ENCODE peak calls at places on chromosomes 3 and 15, in eight cellular contexts. J is heart left ventricle, V is heart right ventricle, Y is cardiac muscle cell, E is aorta, Q is thoracic aorta, L is suprapubic skin, I is WERI-Rb-1. R is an unnamed sample.

GRCh38 chr3:73212683-73213082 is 151.2 kb downstream of the EBLN2 start:
- DNase-seq in J (no peak), V (no peak), Y (no peak), E (no peak), Q (no peak), L (no peak), I (no peak), R (no peak)

GRCh38 chr15:96544162-96544756 is 213.8 kb downstream of the NR2F2 start:
- DNase-seq in J (no peak), V (no peak), Y (no peak), E (no peak), Q (no peak), L (no peak), I (no peak), R (no peak)

GRCh38 chr3:197038604-197039003 is 9.0 kb upstream of the MELTF start:
- DNase-seq in J (no peak), V (no peak), Y (no peak), E (no peak), Q (no peak), L (no peak), I (no peak), R (no peak)

GRCh38 chr3:170802164-170803151 is 67.5 kb downstream of the RPL22L1 start:
- DNase-seq in J (no peak), V (no peak), Y (peak), E (no peak), Q (no peak), L (no peak), I (no peak), R (no peak)

GRCh38 chr3:137768021-137768360 is 3.9 kb downstream of the SOX14 start:
- DNase-seq in J (no peak), V (no peak), Y (no peak), E (no peak), Q (no peak), L (no peak), I (no peak), R (no peak)

GRCh38 chr3:120566243-120566980 is 29.7 kb upstream of the NDUFB4 start:
- DNase-seq in J (no peak), V (no peak), Y (no peak), E (no peak), Q (no peak), L (no peak), I (no peak), R (peak)

GRCh38 chr3:123602325-123602724 is 17.5 kb upstream of the HACD2 start:
- DNase-seq in J (no peak), V (no peak), Y (peak), E (no peak), Q (no peak), L (no peak), I (no peak), R (no peak)

GRCh38 chr3:55481067-55481917 is 5.8 kb downstream of the WNT5A start:
- DNase-seq in J (no peak), V (peak), Y (peak), E (no peak), Q (no peak), L (peak), I (peak), R (no peak)

GRCh38 chr3:187000711-187001151 is 70.4 kb downstream of the ST6GAL1 start:
- DNase-seq in J (no peak), V (no peak), Y (no peak), E (no peak), Q (no peak), L (no peak), I (no peak), R (no peak)

DNA sequence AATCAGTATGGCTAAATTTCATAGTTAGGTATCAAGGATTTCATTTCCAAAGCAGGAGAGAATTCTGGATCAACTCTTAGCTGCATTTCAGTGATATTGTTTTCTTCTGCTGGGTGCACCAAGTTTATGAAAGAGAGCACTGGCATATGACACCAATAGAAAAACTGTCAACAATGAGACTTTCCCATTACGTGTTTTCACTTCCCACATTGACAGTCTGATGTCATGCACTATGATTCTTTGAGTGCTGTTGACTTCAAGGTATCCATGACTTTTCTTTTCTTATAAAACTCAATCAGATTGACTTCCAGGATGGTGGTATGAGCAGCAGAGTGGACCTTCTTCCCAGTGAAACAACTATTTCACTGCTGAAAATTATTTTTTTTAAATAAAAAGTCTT is 476.1 kb downstream of the EDEM1 start:
- DNase-seq in J (no peak), V (no peak), Y (no peak), E (no peak), Q (no peak), L (no peak), I (no peak), R (no peak)
- H3K27ac ChIP-seq in J (no peak), V (no peak), Y (no peak), E (no peak), Q (no peak), L (no peak), I (no peak), R (no peak)

GRCh38 chr3:44234674-44235268 is 6.9 kb upstream of the TOPAZ1 start:
- DNase-seq in J (no peak), V (no peak), Y (no peak), E (no peak), Q (no peak), L (no peak), I (no peak), R (no peak)
- H3K27ac ChIP-seq in J (no peak), V (no peak), Y (no peak), E (no peak), Q (no peak), L (no peak), I (no peak), R (no peak)

DNA sequence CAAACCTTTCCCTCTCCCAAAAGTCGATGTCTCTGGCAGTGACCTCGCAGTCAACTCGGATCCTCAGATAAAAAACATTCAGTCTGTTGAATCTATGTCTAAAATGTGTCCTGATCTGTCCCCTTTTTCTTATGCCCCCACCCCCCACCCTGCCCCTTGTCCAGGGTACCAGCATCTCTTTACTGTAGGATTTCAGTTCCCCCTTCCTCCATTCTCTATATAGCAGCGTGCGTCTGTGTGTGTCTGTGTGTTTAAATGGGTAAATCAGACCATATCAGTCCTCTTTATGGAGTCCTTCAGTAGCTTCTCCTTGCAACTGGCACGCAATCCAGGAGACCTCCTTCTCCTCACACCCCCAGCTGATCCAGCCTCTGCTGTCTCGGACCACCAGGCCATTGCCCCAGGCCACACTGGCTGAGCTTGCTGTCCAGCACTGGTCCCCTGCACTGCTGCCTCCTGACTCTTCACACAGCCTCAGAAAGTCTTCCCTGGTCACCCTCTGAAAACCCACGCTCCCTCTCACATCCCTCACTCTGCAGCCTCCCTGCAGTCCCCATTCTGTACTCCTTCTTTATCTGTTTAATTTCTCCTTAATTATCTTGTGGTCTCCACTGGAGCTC is 1.5 kb downstream of the LRRK1 start:
- DNase-seq in J (no peak), V (no peak), Y (no peak), E (no peak), Q (no peak), L (no peak), I (no peak), R (no peak)
- H3K27ac ChIP-seq in J (no peak), V (no peak), Y (no peak), E (no peak), Q (no peak), L (no peak), I (no peak), R (no peak)

GRCh38 chr3:41920406-41920970 is 41.4 kb downstream of the ULK4 start:
- DNase-seq in J (no peak), V (no peak), Y (no peak), E (no peak), Q (no peak), L (no peak), I (no peak), R (no peak)
- H3K27ac ChIP-seq in J (no peak), V (no peak), Y (no peak), E (no peak), Q (no peak), L (no peak), I (no peak), R (no peak)

GRCh38 chr15:70789213-70789612 is 25.9 kb upstream of the UACA start:
- DNase-seq in J (no peak), V (no peak), Y (peak), E (no peak), Q (no peak), L (no peak), I (no peak), R (no peak)
- H3K27ac ChIP-seq in J (no peak), V (no peak), Y (no peak), E (no peak), Q (no peak), L (no peak), I (no peak), R (no peak)

DNA sequence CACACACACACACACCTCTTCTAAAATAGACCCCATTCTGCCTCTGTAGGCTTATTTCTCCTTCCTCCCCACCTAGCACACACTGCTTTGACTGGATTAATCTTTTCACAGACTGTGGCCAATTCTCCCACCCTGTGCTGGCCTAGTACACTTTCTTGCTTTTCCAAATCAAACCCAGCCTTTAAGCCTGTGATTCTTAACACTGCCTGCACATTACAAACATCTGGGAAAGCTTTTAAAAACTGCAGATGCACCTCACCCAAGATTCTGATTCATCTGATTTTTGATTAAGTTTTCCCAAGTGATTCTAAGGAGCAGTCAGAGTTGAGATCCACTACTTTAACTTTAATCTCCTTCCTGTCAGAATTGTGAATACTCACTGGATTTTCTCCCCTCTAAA is 12.8 kb downstream of the CSNK1G1 start:
- DNase-seq in J (no peak), V (no peak), Y (no peak), E (no peak), Q (no peak), L (no peak), I (no peak), R (no peak)
- H3K27ac ChIP-seq in J (no peak), V (no peak), Y (peak), E (no peak), Q (no peak), L (no peak), I (no peak), R (no peak)

GRCh38 chr3:56831572-56831971 is 29.8 kb upstream of the ARHGEF3 start:
- DNase-seq in J (no peak), V (no peak), Y (no peak), E (no peak), Q (no peak), L (no peak), I (no peak), R (no peak)

GRCh38 chr3:56826831-56827722 is 25.3 kb upstream of the ARHGEF3 start:
- DNase-seq in J (no peak), V (no peak), Y (peak), E (no peak), Q (no peak), L (no peak), I (peak), R (no peak)

GRCh38 chr3:56833031-56833430 is 31.3 kb upstream of the ARHGEF3 start:
- DNase-seq in J (no peak), V (no peak), Y (no peak), E (no peak), Q (no peak), L (no peak), I (no peak), R (no peak)

GRCh38 chr3:56830884-56831283 is 29.1 kb upstream of the ARHGEF3 start:
- DNase-seq in J (no peak), V (no peak), Y (no peak), E (no peak), Q (no peak), L (no peak), I (no peak), R (no peak)

DNA sequence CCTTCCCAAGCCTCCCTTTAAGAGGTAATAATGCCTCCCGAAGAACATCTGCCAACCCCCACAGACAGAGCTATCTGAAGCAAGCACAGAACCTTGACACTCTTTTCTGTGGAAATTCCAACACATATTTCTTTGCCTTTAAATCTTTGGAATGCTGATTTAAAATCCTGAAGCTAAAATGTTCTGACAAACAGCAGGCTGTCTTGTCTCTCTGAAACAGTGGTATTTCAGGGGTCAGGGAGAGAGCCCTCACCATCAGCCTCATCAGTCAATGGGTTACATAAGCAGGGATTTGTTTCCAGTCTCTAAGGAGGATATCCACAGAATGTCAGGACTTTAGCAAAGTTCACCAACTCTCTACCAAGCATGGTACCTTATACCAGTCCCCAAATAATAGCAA is 27.8 kb upstream of the ARHGEF3 start:
- DNase-seq in J (no peak), V (no peak), Y (no peak), E (no peak), Q (no peak), L (no peak), I (no peak), R (no peak)
- H3K27ac ChIP-seq in J (no peak), V (no peak), Y (no peak), E (no peak), Q (no peak), L (no peak), I (no peak), R (no peak)

R was measured in substantia nigra.